ENCODE peak calls at places on chromosomes 3 and 15, in five cellular contexts. One of them, this sample, is unnamed.

GRCh38 chr3:141368925-141369794 is 856 bp downstream of the ZBTB38 start:
- DNase-seq in left lung: no peak
- DNase-seq in heart left ventricle: no peak
- DNase-seq in breast epithelium: no peak
- DNase-seq in adrenal gland: no peak
- DNase-seq in this sample: no peak

GRCh38 chr3:190458040-190458439 is 8.3 kb upstream of the TMEM207 start:
- DNase-seq in adrenal gland: no peak
- DNase-seq in heart left ventricle: no peak
- DNase-seq in breast epithelium: no peak
- DNase-seq in left lung: no peak
- DNase-seq in this sample: no peak

GRCh38 chr3:47577583-47578118 is 1.0 kb downstream of the CSPG5 start:
- DNase-seq in adrenal gland: no peak
- DNase-seq in heart left ventricle: peak
- DNase-seq in breast epithelium: no peak
- DNase-seq in left lung: no peak
- DNase-seq in this sample: peak

GRCh38 chr15:67070892-67071664 is 5.7 kb downstream of the SMAD3 start:
- DNase-seq in left lung: no peak
- DNase-seq in adrenal gland: no peak
- DNase-seq in heart left ventricle: no peak
- DNase-seq in breast epithelium: no peak
- DNase-seq in this sample: no peak

GRCh38 chr15:77454956-77455355 is 34.3 kb downstream of the HMG20A start:
- DNase-seq in left lung: no peak
- DNase-seq in breast epithelium: no peak
- DNase-seq in adrenal gland: no peak
- DNase-seq in heart left ventricle: no peak
- DNase-seq in this sample: no peak

GRCh38 chr15:81511160-81511559 is 137.1 kb upstream of the TMC3 start:
- DNase-seq in breast epithelium: no peak
- DNase-seq in heart left ventricle: no peak
- DNase-seq in left lung: no peak
- DNase-seq in adrenal gland: no peak
- DNase-seq in this sample: no peak

GRCh38 chr3:50321844-50322385 is 630 bp downstream of the HYAL2 start:
- DNase-seq in adrenal gland: no peak
- DNase-seq in breast epithelium: no peak
- DNase-seq in heart left ventricle: no peak
- DNase-seq in left lung: no peak
- DNase-seq in this sample: no peak

GRCh38 chr15:101113114-101114005 is 138.5 kb downstream of the CHSY1 start:
- DNase-seq in adrenal gland: no peak
- DNase-seq in breast epithelium: no peak
- DNase-seq in left lung: no peak
- DNase-seq in heart left ventricle: no peak
- DNase-seq in this sample: peak

GRCh38 chr3:124587053-124587408 is 143.2 kb upstream of the UMPS start:
- DNase-seq in adrenal gland: peak
- DNase-seq in left lung: peak
- DNase-seq in breast epithelium: no peak
- DNase-seq in heart left ventricle: no peak
- DNase-seq in this sample: no peak

GRCh38 chr3:71514621-71515020 is 68.9 kb downstream of the FOXP1 start:
- DNase-seq in heart left ventricle: no peak
- DNase-seq in left lung: no peak
- DNase-seq in adrenal gland: no peak
- DNase-seq in breast epithelium: no peak
- DNase-seq in this sample: no peak

GRCh38 chr3:133361435-133361834 is 38.4 kb upstream of the BFSP2 start:
- DNase-seq in left lung: no peak
- DNase-seq in heart left ventricle: no peak
- DNase-seq in adrenal gland: no peak
- DNase-seq in breast epithelium: no peak
- DNase-seq in this sample: no peak

GRCh38 chr15:72902245-72902928 is 118.8 kb upstream of the ADPGK start:
- DNase-seq in adrenal gland: peak
- DNase-seq in heart left ventricle: peak
- DNase-seq in breast epithelium: peak
- DNase-seq in left lung: peak
- DNase-seq in this sample: peak

GRCh38 chr3:177041021-177041729 is 156.1 kb downstream of the TBL1XR1 start:
- DNase-seq in adrenal gland: peak
- DNase-seq in left lung: no peak
- DNase-seq in heart left ventricle: peak
- DNase-seq in breast epithelium: no peak
- DNase-seq in this sample: no peak

GRCh38 chr3:123688241-123688747 is 103.4 kb upstream of the HACD2 start:
- DNase-seq in heart left ventricle: no peak
- DNase-seq in left lung: no peak
- DNase-seq in adrenal gland: peak
- DNase-seq in breast epithelium: no peak
- DNase-seq in this sample: no peak

GRCh38 chr3:102441832-102442231 is 7.0 kb downstream of the ZPLD1 start:
- DNase-seq in heart left ventricle: no peak
- DNase-seq in left lung: no peak
- DNase-seq in adrenal gland: no peak
- DNase-seq in breast epithelium: no peak
- DNase-seq in this sample: no peak

GRCh38 chr3:143119974-143120715 is 574 bp downstream of the CHST2 start:
- DNase-seq in left lung: peak
- DNase-seq in breast epithelium: no peak
- DNase-seq in heart left ventricle: peak
- DNase-seq in adrenal gland: peak
- DNase-seq in this sample: peak

GRCh38 chr3:156366559-156366958 is 188.4 kb downstream of the SSR3 start:
- DNase-seq in heart left ventricle: no peak
- DNase-seq in breast epithelium: no peak
- DNase-seq in left lung: no peak
- DNase-seq in adrenal gland: no peak
- DNase-seq in this sample: no peak

GRCh38 chr3:52054689-52055511 is 1.5 kb downstream of the DUSP7 start:
- DNase-seq in heart left ventricle: no peak
- DNase-seq in left lung: no peak
- DNase-seq in breast epithelium: no peak
- DNase-seq in adrenal gland: no peak
- DNase-seq in this sample: no peak

GRCh38 chr3:187473778-187474406 is 105.7 kb downstream of the RTP4 start:
- DNase-seq in adrenal gland: no peak
- DNase-seq in heart left ventricle: no peak
- DNase-seq in left lung: no peak
- DNase-seq in breast epithelium: no peak
- DNase-seq in this sample: no peak

GRCh38 chr15:100191161-100191560 is 150.6 kb downstream of the ADAMTS17 start:
- DNase-seq in breast epithelium: no peak
- DNase-seq in adrenal gland: no peak
- DNase-seq in heart left ventricle: no peak
- DNase-seq in left lung: no peak
- DNase-seq in this sample: no peak

GRCh38 chr3:52752045-52752660 is 18.6 kb downstream of the NEK4 start:
- DNase-seq in heart left ventricle: no peak
- DNase-seq in breast epithelium: no peak
- DNase-seq in adrenal gland: no peak
- DNase-seq in left lung: no peak
- DNase-seq in this sample: no peak

GRCh38 chr15:28118083-28118482 is 19.0 kb upstream of the OCA2 start:
- DNase-seq in left lung: no peak
- DNase-seq in adrenal gland: no peak
- DNase-seq in breast epithelium: no peak
- DNase-seq in heart left ventricle: no peak
- DNase-seq in this sample: no peak

GRCh38 chr15:55969582-55969981 is 23.8 kb downstream of the NEDD4 start:
- DNase-seq in adrenal gland: no peak
- DNase-seq in left lung: peak
- DNase-seq in heart left ventricle: no peak
- DNase-seq in breast epithelium: peak
- DNase-seq in this sample: no peak

GRCh38 chr3:52218953-52219650 is 6.3 kb downstream of the TLR9 start:
- DNase-seq in left lung: no peak
- DNase-seq in heart left ventricle: no peak
- DNase-seq in breast epithelium: peak
- DNase-seq in adrenal gland: no peak
- DNase-seq in this sample: no peak

GRCh38 chr3:79019924-79020173 is 747.9 kb downstream of the ROBO1 start:
- DNase-seq in breast epithelium: no peak
- DNase-seq in heart left ventricle: no peak
- DNase-seq in left lung: no peak
- DNase-seq in adrenal gland: no peak
- DNase-seq in this sample: no peak

GRCh38 chr15:92634641-92635272 is 20.8 kb downstream of the FAM174B start:
- DNase-seq in heart left ventricle: no peak
- DNase-seq in left lung: no peak
- DNase-seq in adrenal gland: no peak
- DNase-seq in breast epithelium: peak
- DNase-seq in this sample: no peak

GRCh38 chr15:92634046-92634445 is 21.5 kb downstream of the FAM174B start:
- DNase-seq in adrenal gland: no peak
- DNase-seq in left lung: no peak
- DNase-seq in heart left ventricle: no peak
- DNase-seq in breast epithelium: peak
- DNase-seq in this sample: no peak

GRCh38 chr15:92633001-92633400 is 22.6 kb downstream of the FAM174B start:
- DNase-seq in adrenal gland: no peak
- DNase-seq in breast epithelium: no peak
- DNase-seq in heart left ventricle: no peak
- DNase-seq in left lung: no peak
- DNase-seq in this sample: no peak

GRCh38 chr15:92631721-92632120 is 23.9 kb downstream of the FAM174B start:
- DNase-seq in left lung: no peak
- DNase-seq in breast epithelium: no peak
- DNase-seq in adrenal gland: no peak
- DNase-seq in heart left ventricle: no peak
- DNase-seq in this sample: no peak

GRCh38 chr15:92633418-92633817 is 22.2 kb downstream of the FAM174B start:
- DNase-seq in heart left ventricle: no peak
- DNase-seq in adrenal gland: no peak
- DNase-seq in left lung: no peak
- DNase-seq in breast epithelium: no peak
- DNase-seq in this sample: no peak
- H3K27ac ChIP-seq in heart left ventricle: no peak
- H3K27ac ChIP-seq in adrenal gland: no peak
- H3K27ac ChIP-seq in left lung: no peak
- H3K27ac ChIP-seq in breast epithelium: peak
- H3K27ac ChIP-seq in this sample: no peak

DNA sequence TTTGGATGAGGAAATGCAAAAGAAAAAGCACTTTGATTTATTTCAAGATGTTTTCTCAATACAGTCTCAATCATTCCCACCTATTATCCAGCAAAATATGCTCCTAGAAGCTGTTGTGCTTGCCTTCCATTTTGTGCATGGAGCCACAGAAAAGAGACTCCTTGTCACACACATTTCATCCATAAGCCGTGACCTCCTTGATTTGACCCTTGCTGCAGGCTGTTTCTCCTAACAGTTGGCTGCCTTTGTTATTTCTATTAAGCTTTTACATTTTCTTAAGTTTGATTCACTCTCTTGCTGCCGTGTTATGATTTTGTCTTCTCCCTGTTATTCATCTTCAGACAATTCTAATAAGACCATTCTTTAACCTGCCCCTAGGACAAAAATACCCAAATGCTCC is 124.2 kb upstream of the PLAAT1 start:
- DNase-seq in left lung: no peak
- DNase-seq in breast epithelium: no peak
- DNase-seq in adrenal gland: no peak
- DNase-seq in heart left ventricle: no peak
- DNase-seq in this sample: no peak
- H3K4me3 ChIP-seq in left lung: no peak
- H3K4me3 ChIP-seq in breast epithelium: no peak
- H3K4me3 ChIP-seq in adrenal gland: no peak
- H3K4me3 ChIP-seq in heart left ventricle: no peak
- H3K4me3 ChIP-seq in this sample: no peak

DNA sequence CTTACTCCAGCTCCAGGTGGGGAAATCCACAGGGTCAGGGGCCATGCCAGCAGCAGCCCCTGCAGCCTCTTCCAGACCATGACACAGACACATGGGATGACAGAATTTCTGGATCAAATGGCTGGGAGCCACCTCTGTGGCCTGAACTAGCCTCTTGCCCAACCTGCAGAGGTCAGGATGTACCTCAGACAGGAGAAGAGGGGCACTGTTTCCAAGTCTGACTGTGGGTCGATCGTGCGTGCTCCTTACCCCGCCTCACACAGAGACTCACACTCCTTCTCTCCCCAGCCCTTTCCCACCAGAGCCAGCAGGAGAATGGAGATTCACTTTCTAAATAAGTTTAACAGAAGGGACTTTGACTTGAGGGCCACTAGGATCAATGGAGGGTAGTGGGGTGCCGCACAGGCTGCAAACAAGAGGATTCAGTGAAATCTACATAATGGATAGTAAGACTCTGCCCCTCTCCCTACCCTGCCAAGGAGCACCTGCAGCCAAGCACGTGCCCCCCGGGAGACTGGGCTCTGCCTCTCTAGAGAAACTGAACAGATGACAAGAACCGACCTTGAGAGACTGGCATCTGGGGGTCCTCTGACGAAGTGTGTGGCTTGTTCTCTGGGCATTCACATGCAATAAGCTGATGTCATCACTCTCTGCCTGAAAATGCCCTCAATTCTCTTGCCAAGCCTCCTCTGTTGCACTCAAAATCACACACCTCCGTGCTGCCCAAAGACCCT is 132.1 kb downstream of the FAM43A start:
- DNase-seq in left lung: no peak
- DNase-seq in heart left ventricle: no peak
- DNase-seq in adrenal gland: no peak
- DNase-seq in breast epithelium: no peak
- DNase-seq in this sample: no peak
- H3K27ac ChIP-seq in left lung: no peak
- H3K27ac ChIP-seq in heart left ventricle: no peak
- H3K27ac ChIP-seq in adrenal gland: no peak
- H3K27ac ChIP-seq in breast epithelium: no peak
- H3K27ac ChIP-seq in this sample: no peak

DNA sequence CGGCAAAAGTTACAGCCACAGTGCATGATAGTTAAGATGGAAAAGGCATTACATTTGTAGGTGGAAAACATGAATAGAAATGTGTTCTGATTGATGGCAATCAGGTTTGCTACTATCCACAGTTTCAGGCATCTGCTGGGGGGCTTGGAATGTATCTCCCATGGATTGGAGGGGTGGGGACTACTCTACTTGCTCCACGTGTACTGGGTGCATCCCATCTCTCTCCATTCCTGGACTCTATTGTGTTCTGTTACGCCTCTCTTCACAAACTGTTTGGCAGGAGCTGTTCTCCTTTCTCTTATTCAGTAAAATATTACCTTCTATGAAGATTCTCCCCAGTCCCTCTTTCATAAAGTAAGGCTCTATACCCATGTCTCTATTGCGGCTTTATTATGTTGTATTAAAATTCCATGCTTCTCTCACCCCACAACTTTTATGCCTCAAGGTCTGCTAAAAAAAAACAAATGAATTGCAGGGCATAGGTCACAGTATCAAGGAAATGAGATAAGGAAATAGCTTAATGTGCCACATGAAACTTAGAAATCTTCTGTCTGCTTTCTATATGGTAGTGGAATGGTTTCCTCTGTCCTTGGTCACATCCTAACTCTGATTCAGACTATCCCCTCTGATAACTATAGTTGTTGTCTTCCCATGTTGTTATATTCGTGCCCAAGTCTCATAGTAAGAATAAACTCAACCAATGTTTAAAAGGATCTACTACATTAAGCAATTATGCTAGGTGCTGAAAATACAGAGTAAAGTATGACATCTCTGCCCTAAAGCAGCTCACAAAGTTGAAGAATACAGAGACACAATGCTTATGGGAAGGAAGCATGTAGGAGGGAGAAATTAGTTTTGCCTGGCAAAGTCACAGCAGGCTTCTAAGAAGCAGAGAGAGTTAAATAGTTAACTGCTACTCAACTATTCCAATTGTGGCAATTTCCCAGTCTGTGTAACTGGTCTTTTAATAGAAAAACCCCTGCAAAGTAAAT is 43.1 kb downstream of the LRRFIP2 start:
- DNase-seq in breast epithelium: no peak
- DNase-seq in heart left ventricle: no peak
- DNase-seq in adrenal gland: no peak
- DNase-seq in left lung: no peak
- DNase-seq in this sample: no peak
- H3K4me3 ChIP-seq in breast epithelium: no peak
- H3K4me3 ChIP-seq in heart left ventricle: no peak
- H3K4me3 ChIP-seq in adrenal gland: no peak
- H3K4me3 ChIP-seq in left lung: no peak
- H3K4me3 ChIP-seq in this sample: no peak

This sample was measured in aorta.